ENCODE peak calls at places on chromosomes 1 and 21, in six cellular contexts. G, J, W, C, P and X are unnamed samples.

GRCh38 chr1:3903141-3904005 is 3.3 kb upstream of the C1orf174 start:
- DNase-seq in J (no peak), P (no peak), W (no peak), C (no peak), G (no peak), X (no peak)

GRCh38 chr1:186461014-186461413 is at the start of gene PDC:
- DNase-seq in W (no peak), J (no peak), P (no peak), C (no peak), G (no peak), X (no peak)

GRCh38 chr1:205356424-205357151 is at the start of gene KLHDC8A:
- DNase-seq in C (no peak), W (no peak), P (no peak), G (no peak), J (no peak), X (no peak)

GRCh38 chr1:172466795-172467407 is 23.0 kb upstream of the PIGC start:
- DNase-seq in C (no peak), G (no peak), W (no peak), J (no peak), P (peak), X (no peak)

GRCh38 chr1:198556969-198557368 is 16.5 kb upstream of the ATP6V1G3 start:
- DNase-seq in J (no peak), P (no peak), W (peak), G (peak), C (no peak), X (no peak)

GRCh38 chr1:61743432-61743705 is 1.1 kb downstream of the PATJ start:
- DNase-seq in G (no peak), P (no peak), C (no peak), W (no peak), J (no peak), X (no peak)

GRCh38 chr21:42400525-42400924 is 3.2 kb upstream of the UBASH3A start:
- DNase-seq in P (peak), C (no peak), W (no peak), J (no peak), G (no peak), X (no peak)

GRCh38 chr1:156246241-156246761 is 1.6 kb downstream of the PAQR6 start:
- DNase-seq in G (no peak), J (no peak), C (no peak), W (no peak), P (no peak), X (no peak)

GRCh38 chr1:153612755-153613331 is at the start of gene S100A16:
- DNase-seq in G (no peak), P (peak), C (no peak), W (no peak), J (peak), X (peak)

GRCh38 chr1:88695781-88696180 is 11.7 kb downstream of the PKN2 start:
- DNase-seq in P (peak), C (no peak), W (no peak), G (no peak), J (no peak), X (no peak)

GRCh38 chr1:74712863-74713262 is 20.0 kb downstream of the CRYZ start:
- DNase-seq in C (no peak), J (no peak), P (no peak), G (no peak), W (no peak), X (no peak)

GRCh38 chr1:226642421-226642820 is 93.9 kb downstream of the STUM start:
- DNase-seq in W (no peak), P (no peak), C (no peak), G (no peak), J (no peak), X (no peak)

GRCh38 chr1:53127546-53127945 is 14.9 kb downstream of the SLC1A7 start:
- DNase-seq in G (no peak), W (no peak), J (peak), P (peak), C (no peak), X (no peak)

GRCh38 chr21:45041351-45041805 is 33.0 kb upstream of the ADARB1 start:
- DNase-seq in P (no peak), C (peak), G (no peak), W (no peak), J (peak), X (no peak)

GRCh38 chr1:61111084-61112050 is 29.0 kb downstream of the NFIA start:
- DNase-seq in J (no peak), G (no peak), C (no peak), W (no peak), P (no peak), X (no peak)

GRCh38 chr1:64033667-64034215 is 169.7 kb upstream of the UBE2U start:
- DNase-seq in G (no peak), J (no peak), C (no peak), W (no peak), P (no peak), X (no peak)

GRCh38 chr1:14778882-14779594 is 180.6 kb downstream of the KAZN start:
- DNase-seq in P (peak), W (no peak), C (no peak), J (no peak), G (no peak), X (no peak)

GRCh38 chr1:231550448-231550781 is 21.9 kb downstream of the TSNAX start:
- DNase-seq in W (peak), P (peak), G (no peak), C (no peak), J (no peak), X (no peak)

GRCh38 chr1:1325288-1326074 is 879 bp downstream of the CPTP start:
- DNase-seq in C (no peak), G (no peak), J (no peak), P (no peak), W (no peak), X (no peak)

GRCh38 chr1:203643213-203644045 is 16.8 kb downstream of the ATP2B4 start:
- DNase-seq in P (peak), G (no peak), J (no peak), W (no peak), C (no peak), X (no peak)

GRCh38 chr1:228921473-228921872 is 186.2 kb downstream of the RHOU start:
- DNase-seq in C (no peak), J (no peak), G (no peak), P (no peak), W (no peak), X (no peak)

GRCh38 chr1:160720366-160720765 is 8.7 kb upstream of the CD48 start:
- DNase-seq in C (no peak), J (no peak), W (no peak), G (no peak), P (no peak), X (no peak)

GRCh38 chr1:210236840-210237409 is 4.3 kb downstream of the SERTAD4 start:
- DNase-seq in W (no peak), J (peak), C (no peak), G (no peak), P (no peak), X (peak)

GRCh38 chr1:30652151-30652915 is 71.1 kb downstream of the MATN1 start:
- DNase-seq in P (no peak), G (no peak), W (no peak), J (no peak), C (no peak), X (peak)

GRCh38 chr1:67053535-67053784 is 488 bp downstream of the SLC35D1 start:
- DNase-seq in J (peak), W (peak), P (no peak), G (peak), C (no peak), X (no peak)

GRCh38 chr1:180358649-180359048 is 128.6 kb downstream of the LHX4 start:
- DNase-seq in C (no peak), W (no peak), P (no peak), J (no peak), G (no peak), X (no peak)

GRCh38 chr1:99634971-99635624 is 10.8 kb upstream of the PALMD start:
- DNase-seq in P (no peak), C (no peak), J (no peak), G (no peak), W (no peak), X (no peak)

GRCh38 chr1:23480187-23481025 is 3.6 kb downstream of the ASAP3 start:
- DNase-seq in J (no peak), C (no peak), W (no peak), P (no peak), G (no peak), X (no peak)

GRCh38 chr1:194078765-194079164 is 892.4 kb upstream of the B3GALT2 start:
- DNase-seq in G (no peak), J (no peak), P (no peak), C (no peak), W (no peak), X (no peak)